ENCODE peak calls at places on chromosomes 16 and 17, in nine cellular contexts. One of them, this sample, is unnamed. For H3K4me1, the result is how much of the 10 kb centered on the place peaks cover.

GRCh38 chr17:80414508-80414802 is 512 bp upstream of the ENDOV start:
- DNase-seq in GM23248: no peak
- DNase-seq in CD8-positive, alpha-beta memory T cell: no peak
- DNase-seq in naive thymus-derived CD4-positive, alpha-beta T cell: no peak
- DNase-seq in aorta: no peak
- DNase-seq in A549: no peak
- DNase-seq in psoas muscle: no peak
- DNase-seq in CD4-positive, CD25-positive, alpha-beta regulatory T cell: no peak
- DNase-seq in heart left ventricle: no peak
- DNase-seq in this sample: no peak

GRCh38 chr16:7503688-7504087 is 171.0 kb downstream of the RBFOX1 start:
- DNase-seq in A549: no peak
- DNase-seq in naive thymus-derived CD4-positive, alpha-beta T cell: no peak
- DNase-seq in psoas muscle: no peak
- DNase-seq in heart left ventricle: no peak
- DNase-seq in GM23248: no peak
- DNase-seq in CD4-positive, CD25-positive, alpha-beta regulatory T cell: no peak
- DNase-seq in CD8-positive, alpha-beta memory T cell: no peak
- DNase-seq in aorta: no peak
- DNase-seq in this sample: no peak

GRCh38 chr17:62085511-62086408 is 20.7 kb upstream of the MED13 start:
- DNase-seq in psoas muscle: no peak
- DNase-seq in aorta: no peak
- DNase-seq in GM23248: peak
- DNase-seq in CD8-positive, alpha-beta memory T cell: no peak
- DNase-seq in heart left ventricle: no peak
- DNase-seq in CD4-positive, CD25-positive, alpha-beta regulatory T cell: peak
- DNase-seq in naive thymus-derived CD4-positive, alpha-beta T cell: no peak
- DNase-seq in A549: no peak
- DNase-seq in this sample: no peak

GRCh38 chr16:12119562-12119961 is 143.0 kb downstream of the SNX29 start:
- DNase-seq in GM23248: peak
- DNase-seq in aorta: no peak
- DNase-seq in CD4-positive, CD25-positive, alpha-beta regulatory T cell: no peak
- DNase-seq in psoas muscle: no peak
- DNase-seq in heart left ventricle: peak
- DNase-seq in A549: no peak
- DNase-seq in naive thymus-derived CD4-positive, alpha-beta T cell: no peak
- DNase-seq in CD8-positive, alpha-beta memory T cell: no peak
- DNase-seq in this sample: no peak

GRCh38 chr16:79843631-79844043 is 243.1 kb upstream of the MAF start:
- DNase-seq in naive thymus-derived CD4-positive, alpha-beta T cell: no peak
- DNase-seq in CD8-positive, alpha-beta memory T cell: no peak
- DNase-seq in A549: no peak
- DNase-seq in CD4-positive, CD25-positive, alpha-beta regulatory T cell: peak
- DNase-seq in psoas muscle: no peak
- DNase-seq in GM23248: no peak
- DNase-seq in aorta: no peak
- DNase-seq in heart left ventricle: no peak
- DNase-seq in this sample: no peak

GRCh38 chr16:54054237-54054780 is 232.3 kb downstream of the IRX3 start:
- DNase-seq in psoas muscle: no peak
- DNase-seq in heart left ventricle: no peak
- DNase-seq in aorta: no peak
- DNase-seq in naive thymus-derived CD4-positive, alpha-beta T cell: no peak
- DNase-seq in CD4-positive, CD25-positive, alpha-beta regulatory T cell: no peak
- DNase-seq in GM23248: no peak
- DNase-seq in A549: no peak
- DNase-seq in CD8-positive, alpha-beta memory T cell: no peak
- DNase-seq in this sample: no peak

GRCh38 chr16:57045694-57046381 is 46.5 kb upstream of the CPNE2 start:
- DNase-seq in psoas muscle: peak
- DNase-seq in naive thymus-derived CD4-positive, alpha-beta T cell: no peak
- DNase-seq in heart left ventricle: peak
- DNase-seq in CD8-positive, alpha-beta memory T cell: no peak
- DNase-seq in A549: peak
- DNase-seq in CD4-positive, CD25-positive, alpha-beta regulatory T cell: peak
- DNase-seq in aorta: peak
- DNase-seq in GM23248: peak
- DNase-seq in this sample: peak

GRCh38 chr16:57653936-57654335 is 14.2 kb upstream of the ADGRG3 start:
- DNase-seq in heart left ventricle: no peak
- DNase-seq in A549: no peak
- DNase-seq in CD8-positive, alpha-beta memory T cell: no peak
- DNase-seq in GM23248: no peak
- DNase-seq in naive thymus-derived CD4-positive, alpha-beta T cell: no peak
- DNase-seq in aorta: no peak
- DNase-seq in CD4-positive, CD25-positive, alpha-beta regulatory T cell: no peak
- DNase-seq in psoas muscle: no peak
- DNase-seq in this sample: no peak

GRCh38 chr16:88453621-88454314 is 688 bp downstream of the ZFPM1 start:
- DNase-seq in GM23248: peak
- DNase-seq in aorta: no peak
- DNase-seq in A549: no peak
- DNase-seq in naive thymus-derived CD4-positive, alpha-beta T cell: no peak
- DNase-seq in CD8-positive, alpha-beta memory T cell: no peak
- DNase-seq in heart left ventricle: no peak
- DNase-seq in CD4-positive, CD25-positive, alpha-beta regulatory T cell: peak
- DNase-seq in psoas muscle: no peak
- DNase-seq in this sample: no peak

GRCh38 chr16:9909072-9909471 is 273.2 kb downstream of the GRIN2A start:
- DNase-seq in A549: no peak
- DNase-seq in aorta: no peak
- DNase-seq in GM23248: no peak
- DNase-seq in naive thymus-derived CD4-positive, alpha-beta T cell: no peak
- DNase-seq in CD8-positive, alpha-beta memory T cell: no peak
- DNase-seq in psoas muscle: no peak
- DNase-seq in heart left ventricle: no peak
- DNase-seq in CD4-positive, CD25-positive, alpha-beta regulatory T cell: no peak
- DNase-seq in this sample: no peak

GRCh38 chr17:63853260-63853659 is 10.8 kb upstream of the SMARCD2 start:
- DNase-seq in psoas muscle: no peak
- DNase-seq in CD4-positive, CD25-positive, alpha-beta regulatory T cell: no peak
- DNase-seq in CD8-positive, alpha-beta memory T cell: no peak
- DNase-seq in naive thymus-derived CD4-positive, alpha-beta T cell: no peak
- DNase-seq in aorta: no peak
- DNase-seq in A549: no peak
- DNase-seq in GM23248: no peak
- DNase-seq in heart left ventricle: no peak
- DNase-seq in this sample: no peak

GRCh38 chr17:47352848-47353247 is 29.1 kb downstream of the EFCAB13 start:
- DNase-seq in aorta: no peak
- DNase-seq in CD8-positive, alpha-beta memory T cell: no peak
- DNase-seq in psoas muscle: no peak
- DNase-seq in CD4-positive, CD25-positive, alpha-beta regulatory T cell: no peak
- DNase-seq in GM23248: no peak
- DNase-seq in A549: no peak
- DNase-seq in naive thymus-derived CD4-positive, alpha-beta T cell: no peak
- DNase-seq in heart left ventricle: no peak
- DNase-seq in this sample: no peak

GRCh38 chr17:82551779-82552457 is 32.4 kb downstream of the FOXK2 start:
- DNase-seq in psoas muscle: peak
- DNase-seq in CD4-positive, CD25-positive, alpha-beta regulatory T cell: peak
- DNase-seq in A549: peak
- DNase-seq in naive thymus-derived CD4-positive, alpha-beta T cell: peak
- DNase-seq in CD8-positive, alpha-beta memory T cell: peak
- DNase-seq in aorta: peak
- DNase-seq in GM23248: peak
- DNase-seq in heart left ventricle: peak
- DNase-seq in this sample: peak

GRCh38 chr17:75295220-75296158 is 6.3 kb upstream of the SLC25A19 start:
- DNase-seq in heart left ventricle: no peak
- DNase-seq in aorta: no peak
- DNase-seq in naive thymus-derived CD4-positive, alpha-beta T cell: no peak
- DNase-seq in psoas muscle: no peak
- DNase-seq in CD8-positive, alpha-beta memory T cell: no peak
- DNase-seq in CD4-positive, CD25-positive, alpha-beta regulatory T cell: peak
- DNase-seq in GM23248: no peak
- DNase-seq in A549: no peak
- DNase-seq in this sample: no peak

GRCh38 chr16:12515771-12516170 is 287.9 kb downstream of the CPPED1 start:
- DNase-seq in naive thymus-derived CD4-positive, alpha-beta T cell: no peak
- DNase-seq in aorta: peak
- DNase-seq in psoas muscle: no peak
- DNase-seq in CD8-positive, alpha-beta memory T cell: no peak
- DNase-seq in heart left ventricle: no peak
- DNase-seq in GM23248: no peak
- DNase-seq in A549: no peak
- DNase-seq in CD4-positive, CD25-positive, alpha-beta regulatory T cell: no peak
- DNase-seq in this sample: no peak

GRCh38 chr16:23949630-23950290 is 114.0 kb downstream of the PRKCB start:
- DNase-seq in psoas muscle: peak
- DNase-seq in CD8-positive, alpha-beta memory T cell: peak
- DNase-seq in GM23248: no peak
- DNase-seq in CD4-positive, CD25-positive, alpha-beta regulatory T cell: peak
- DNase-seq in heart left ventricle: no peak
- DNase-seq in A549: no peak
- DNase-seq in aorta: peak
- DNase-seq in naive thymus-derived CD4-positive, alpha-beta T cell: peak
- DNase-seq in this sample: no peak

DNA sequence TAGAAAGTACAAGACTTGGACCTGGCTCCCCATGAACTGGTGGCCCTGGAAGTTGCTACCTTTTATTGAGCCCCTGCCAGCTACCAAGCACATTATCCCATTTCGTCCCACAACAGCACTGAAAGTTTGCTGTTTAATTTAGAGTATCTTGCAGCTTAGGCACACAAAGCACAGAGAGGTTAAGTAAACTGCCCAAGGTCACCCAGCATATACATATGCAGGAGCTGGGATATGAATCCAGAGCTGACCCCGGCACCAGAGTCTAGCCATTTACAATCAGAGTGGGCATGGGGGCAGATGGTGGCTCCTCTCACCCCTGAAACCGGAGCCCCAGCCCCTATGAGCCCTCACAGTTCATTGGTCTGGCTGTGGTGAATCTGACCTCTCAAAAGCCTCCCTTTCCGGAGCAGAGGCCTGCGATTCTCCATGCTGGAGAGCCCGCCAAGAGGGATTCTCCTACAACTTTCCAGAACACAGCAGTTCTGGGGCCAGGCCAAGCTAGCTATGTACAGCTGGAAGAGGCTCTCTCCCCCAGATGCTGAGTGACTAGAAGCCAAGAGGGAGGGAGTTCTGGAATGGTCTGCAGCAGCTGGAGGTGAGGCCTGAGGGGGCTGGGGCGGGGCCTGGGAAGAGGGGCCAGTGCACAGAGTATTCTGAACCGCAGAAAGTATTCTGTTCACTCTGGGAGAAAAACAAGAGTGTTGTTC is 58.3 kb downstream of the SREBF1 start:
- DNase-seq in naive thymus-derived CD4-positive, alpha-beta T cell: no peak
- DNase-seq in GM23248: peak
- DNase-seq in aorta: peak
- DNase-seq in psoas muscle: peak
- DNase-seq in heart left ventricle: peak
- DNase-seq in CD8-positive, alpha-beta memory T cell: no peak
- DNase-seq in CD4-positive, CD25-positive, alpha-beta regulatory T cell: no peak
- DNase-seq in A549: no peak
- DNase-seq in this sample: no peak
- H3K4me1 ChIP-seq in naive thymus-derived CD4-positive, alpha-beta T cell: under half
- H3K4me1 ChIP-seq in GM23248: under half
- H3K4me1 ChIP-seq in aorta: under half
- H3K4me1 ChIP-seq in psoas muscle: under half
- H3K4me1 ChIP-seq in heart left ventricle: half or more
- H3K4me1 ChIP-seq in CD8-positive, alpha-beta memory T cell: under half
- H3K4me1 ChIP-seq in CD4-positive, CD25-positive, alpha-beta regulatory T cell: under half
- H3K4me1 ChIP-seq in A549: under half
- H3K4me1 ChIP-seq in this sample: under half

DNA sequence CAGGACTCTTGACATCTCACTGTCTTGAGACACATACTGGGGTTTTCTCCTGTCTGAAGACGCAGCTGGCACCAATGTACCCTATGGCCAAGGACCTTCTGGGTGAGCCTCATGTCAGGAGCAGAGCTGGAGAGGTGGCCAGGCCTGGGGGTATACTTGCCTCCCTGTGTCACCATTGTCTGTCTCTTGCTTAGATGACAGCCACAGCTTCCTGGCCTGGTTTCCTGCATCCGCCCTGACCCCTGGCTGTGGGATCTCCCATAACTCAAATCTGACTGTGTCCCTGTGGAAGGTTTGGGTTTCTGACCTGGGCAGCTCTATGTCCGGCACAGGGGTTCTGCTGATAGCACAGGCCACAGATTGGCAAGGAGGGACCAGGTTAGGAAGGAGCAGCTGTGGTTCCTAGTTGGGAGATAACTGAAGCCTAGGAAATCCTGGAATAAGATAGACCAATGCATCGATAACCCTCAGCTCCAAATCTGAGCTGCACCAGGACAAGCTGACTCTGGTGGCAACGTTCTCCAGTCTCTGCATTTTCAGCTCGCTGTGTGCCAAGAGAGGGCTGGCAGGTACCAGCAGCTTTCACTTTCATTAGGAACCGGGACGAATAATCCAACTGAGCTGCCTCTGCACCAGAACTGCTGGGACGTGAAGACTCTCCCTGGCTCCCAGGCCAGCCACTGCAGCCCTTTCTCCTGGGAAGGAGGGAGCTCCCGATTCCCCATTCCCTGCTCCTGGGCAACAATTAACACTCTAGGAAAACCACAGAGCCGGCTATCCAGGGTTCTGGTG is 5.0 kb downstream of the DEXI start:
- DNase-seq in psoas muscle: no peak
- DNase-seq in naive thymus-derived CD4-positive, alpha-beta T cell: no peak
- DNase-seq in A549: no peak
- DNase-seq in CD8-positive, alpha-beta memory T cell: no peak
- DNase-seq in CD4-positive, CD25-positive, alpha-beta regulatory T cell: peak
- DNase-seq in heart left ventricle: peak
- DNase-seq in aorta: no peak
- DNase-seq in GM23248: peak
- DNase-seq in this sample: no peak
- H3K4me1 ChIP-seq in psoas muscle: half or more
- H3K4me1 ChIP-seq in naive thymus-derived CD4-positive, alpha-beta T cell: half or more
- H3K4me1 ChIP-seq in A549: under half
- H3K4me1 ChIP-seq in CD8-positive, alpha-beta memory T cell: half or more
- H3K4me1 ChIP-seq in CD4-positive, CD25-positive, alpha-beta regulatory T cell: half or more
- H3K4me1 ChIP-seq in heart left ventricle: half or more
- H3K4me1 ChIP-seq in aorta: under half
- H3K4me1 ChIP-seq in GM23248: under half
- H3K4me1 ChIP-seq in this sample: under half

GRCh38 chr17:30334421-30334820 is 564 bp upstream of the TMIGD1 start:
- DNase-seq in CD8-positive, alpha-beta memory T cell: no peak
- DNase-seq in naive thymus-derived CD4-positive, alpha-beta T cell: no peak
- DNase-seq in aorta: no peak
- DNase-seq in GM23248: no peak
- DNase-seq in psoas muscle: no peak
- DNase-seq in heart left ventricle: no peak
- DNase-seq in A549: no peak
- DNase-seq in CD4-positive, CD25-positive, alpha-beta regulatory T cell: no peak
- DNase-seq in this sample: no peak
- H3K4me1 ChIP-seq in CD8-positive, alpha-beta memory T cell: under half
- H3K4me1 ChIP-seq in naive thymus-derived CD4-positive, alpha-beta T cell: under half
- H3K4me1 ChIP-seq in aorta: under half
- H3K4me1 ChIP-seq in GM23248: under half
- H3K4me1 ChIP-seq in psoas muscle: under half
- H3K4me1 ChIP-seq in heart left ventricle: under half
- H3K4me1 ChIP-seq in A549: under half
- H3K4me1 ChIP-seq in CD4-positive, CD25-positive, alpha-beta regulatory T cell: under half
- H3K4me1 ChIP-seq in this sample: under half

GRCh38 chr17:77482375-77483127 is 341.8 kb downstream of the SEC14L1 start:
- DNase-seq in heart left ventricle: no peak
- DNase-seq in psoas muscle: no peak
- DNase-seq in GM23248: no peak
- DNase-seq in CD4-positive, CD25-positive, alpha-beta regulatory T cell: no peak
- DNase-seq in CD8-positive, alpha-beta memory T cell: no peak
- DNase-seq in aorta: no peak
- DNase-seq in A549: no peak
- DNase-seq in naive thymus-derived CD4-positive, alpha-beta T cell: no peak
- DNase-seq in this sample: no peak
- H3K4me1 ChIP-seq in heart left ventricle: under half
- H3K4me1 ChIP-seq in psoas muscle: under half
- H3K4me1 ChIP-seq in GM23248: under half
- H3K4me1 ChIP-seq in CD4-positive, CD25-positive, alpha-beta regulatory T cell: half or more
- H3K4me1 ChIP-seq in CD8-positive, alpha-beta memory T cell: half or more
- H3K4me1 ChIP-seq in aorta: under half
- H3K4me1 ChIP-seq in A549: under half
- H3K4me1 ChIP-seq in naive thymus-derived CD4-positive, alpha-beta T cell: under half
- H3K4me1 ChIP-seq in this sample: under half

GRCh38 chr17:8788998-8789397 is 10.2 kb downstream of the MFSD6L start:
- DNase-seq in naive thymus-derived CD4-positive, alpha-beta T cell: no peak
- DNase-seq in heart left ventricle: no peak
- DNase-seq in CD4-positive, CD25-positive, alpha-beta regulatory T cell: no peak
- DNase-seq in aorta: no peak
- DNase-seq in psoas muscle: no peak
- DNase-seq in CD8-positive, alpha-beta memory T cell: no peak
- DNase-seq in GM23248: no peak
- DNase-seq in A549: no peak
- DNase-seq in this sample: no peak
- H3K4me1 ChIP-seq in naive thymus-derived CD4-positive, alpha-beta T cell: under half
- H3K4me1 ChIP-seq in heart left ventricle: under half
- H3K4me1 ChIP-seq in CD4-positive, CD25-positive, alpha-beta regulatory T cell: under half
- H3K4me1 ChIP-seq in aorta: under half
- H3K4me1 ChIP-seq in psoas muscle: under half
- H3K4me1 ChIP-seq in CD8-positive, alpha-beta memory T cell: under half
- H3K4me1 ChIP-seq in GM23248: under half
- H3K4me1 ChIP-seq in A549: under half
- H3K4me1 ChIP-seq in this sample: under half